ENCODE peak calls at places on chromosome 17, in four cellular contexts. H is GM12878, M is HL-60, J is K562. K is an unnamed sample.

GRCh38 chr17:53630115-53630514 is 192.6 kb upstream of the KIF2B start:
- DNase-seq in H (no peak), M (no peak), J (no peak), K (no peak)

GRCh38 chr17:17077861-17078732 is 35.8 kb downstream of the MPRIP start:
- DNase-seq in H (no peak), M (no peak), J (no peak), K (no peak)

GRCh38 chr17:10210151-10210574 is 11.8 kb upstream of the GAS7 start:
- DNase-seq in H (no peak), M (no peak), J (no peak), K (no peak)

GRCh38 chr17:57643062-57643461 is 102.0 kb downstream of the CCDC182 start:
- DNase-seq in H (no peak), M (no peak), J (no peak), K (no peak)

GRCh38 chr17:64698725-64699124 is 36.6 kb upstream of the SMURF2 start:
- DNase-seq in H (no peak), M (no peak), J (no peak), K (no peak)

GRCh38 chr17:34203018-34203646 is 52.0 kb upstream of the CCL2 start:
- DNase-seq in H (no peak), M (no peak), J (no peak), K (no peak)

GRCh38 chr17:6402258-6402657 is 32.7 kb downstream of the AIPL1 start:
- DNase-seq in H (no peak), M (no peak), J (no peak), K (no peak)

GRCh38 chr17:80855968-80856862 is 135.4 kb upstream of the CHMP6 start:
- DNase-seq in H (peak), M (peak), J (peak), K (peak)

GRCh38 chr17:52158450-52159042 is at the start of gene CA10:
- DNase-seq in H (no peak), M (no peak), J (no peak), K (no peak)

GRCh38 chr17:2981325-2981724 is 82.1 kb downstream of the OR1D5 start:
- DNase-seq in H (no peak), M (no peak), J (no peak), K (no peak)

GRCh38 chr17:2986925-2987324 is 76.5 kb downstream of the OR1D5 start:
- DNase-seq in H (no peak), M (no peak), J (no peak), K (no peak)

GRCh38 chr17:2980904-2981246 is 82.5 kb downstream of the OR1D5 start:
- DNase-seq in H (no peak), M (no peak), J (no peak), K (no peak)

GRCh38 chr17:2980211-2980903 is 83.0 kb downstream of the OR1D5 start:
- DNase-seq in H (no peak), M (no peak), J (no peak), K (no peak)

GRCh38 chr17:2982854-2983636 is 80.4 kb downstream of the OR1D5 start:
- DNase-seq in H (no peak), M (peak), J (no peak), K (no peak)
- TF ChIP-seq SPI1 in H (no peak), M (peak), J (no peak), K (no peak)

GRCh38 chr17:46150216-46150963 is 42.8 kb downstream of the KANSL1 start:
- DNase-seq in H (no peak), M (no peak), J (peak), K (no peak)

GRCh38 chr17:46154151-46154816 is 38.9 kb downstream of the KANSL1 start:
- DNase-seq in H (no peak), M (no peak), J (no peak), K (no peak)

GRCh38 chr17:46148247-46148646 is 45.0 kb downstream of the KANSL1 start:
- DNase-seq in H (no peak), M (no peak), J (no peak), K (no peak)

GRCh38 chr17:46152423-46152822 is 40.8 kb downstream of the KANSL1 start:
- DNase-seq in H (peak), M (no peak), J (no peak), K (no peak)

GRCh38 chr17:46151762-46152161 is 41.5 kb downstream of the KANSL1 start:
- DNase-seq in H (no peak), M (no peak), J (no peak), K (no peak)
- TF ChIP-seq SPI1 in H (no peak), M (no peak), J (no peak), K (no peak)

GRCh38 chr17:83053021-83053778 is 26.2 kb upstream of the METRNL start:
- DNase-seq in H (no peak), M (no peak), J (no peak), K (no peak)

GRCh38 chr17:83055911-83056582 is 23.4 kb upstream of the METRNL start:
- DNase-seq in H (no peak), M (no peak), J (no peak), K (no peak)

GRCh38 chr17:83054518-83055125 is 24.8 kb upstream of the METRNL start:
- DNase-seq in H (no peak), M (no peak), J (no peak), K (no peak)

GRCh38 chr17:83052241-83052564 is 27.2 kb upstream of the METRNL start:
- DNase-seq in H (no peak), M (no peak), J (no peak), K (no peak)

DNA sequence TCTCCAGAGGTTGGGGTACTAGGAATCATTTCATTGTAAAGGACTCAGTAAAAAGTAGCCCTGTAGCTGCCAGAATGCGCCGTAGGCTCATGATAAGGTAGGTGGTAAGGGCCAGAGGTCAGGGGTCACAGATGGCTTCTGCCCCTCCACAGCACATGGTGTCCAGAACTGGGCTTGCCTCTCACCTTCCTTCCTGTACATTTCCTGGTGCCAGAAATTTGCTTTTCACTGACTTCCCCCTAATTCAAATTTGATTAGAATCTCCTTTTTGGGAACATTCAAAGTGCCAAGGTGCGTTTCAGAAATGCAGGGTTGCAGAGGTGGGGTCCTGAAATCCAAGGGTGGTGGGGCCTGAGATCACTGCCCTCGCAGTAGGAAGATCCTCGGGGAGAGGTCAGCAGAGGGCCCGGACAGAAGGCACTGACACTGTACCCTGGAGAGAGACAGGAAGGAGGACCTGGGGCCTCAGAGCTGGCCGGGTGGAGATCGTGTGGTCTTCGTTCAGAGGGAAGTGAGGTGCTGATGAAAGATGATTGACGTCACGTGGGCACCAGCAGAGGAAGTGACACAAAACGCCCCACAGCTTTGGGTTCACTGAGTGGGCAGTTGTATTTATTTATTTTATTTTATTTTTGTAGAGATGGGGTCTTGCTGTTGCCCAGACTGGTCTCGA is 25.5 kb upstream of the METRNL start:
- DNase-seq in H (no peak), M (peak), J (no peak), K (no peak)
- TF ChIP-seq SPI1 in H (peak), M (peak), J (peak), K (peak)

GRCh38 chr17:36088559-36089376 is 1.2 kb downstream of the CCL3 start:
- DNase-seq in H (no peak), M (no peak), J (no peak), K (no peak)

GRCh38 chr17:36092228-36092627 is 2.3 kb upstream of the CCL3 start:
- DNase-seq in H (peak), M (no peak), J (no peak), K (no peak)

GRCh38 chr17:36085710-36086268 is 4.2 kb downstream of the CCL3 start:
- DNase-seq in H (no peak), M (peak), J (no peak), K (no peak)

GRCh38 chr17:36094232-36094631 is 4.3 kb upstream of the CCL3 start:
- DNase-seq in H (no peak), M (no peak), J (no peak), K (no peak)

GRCh38 chr17:36089888-36090836 is at the start of gene CCL3:
- DNase-seq in H (peak), M (peak), J (no peak), K (peak)
- TF ChIP-seq SPI1 in H (peak), M (no peak), J (no peak), K (peak)

K was measured in GM12891.